ENCODE peak calls at places on chromosome 9, in nine cellular contexts. I, Q, D, Z, H, G, Y, E and N are unnamed samples.

GRCh38 chr9:81632599-81632998 is 56.7 kb downstream of the TLE1 start:
- DNase-seq in I (peak; percentile 78), Q (no peak), D (no peak), Z (no peak), H (peak; percentile 7), G (no peak), Y (no peak), E (no peak), N (peak; percentile 93)

GRCh38 chr9:104606202-104606601 is 775 bp upstream of the OR13C2 start:
- DNase-seq in I (no peak), Q (no peak), D (no peak), Z (no peak), H (no peak), G (no peak), Y (no peak), E (no peak), N (peak; percentile 2)

GRCh38 chr9:132804576-132805295 is 73.3 kb downstream of the AK8 start:
- DNase-seq in I (no peak), Q (no peak), D (no peak), Z (no peak), H (no peak), G (no peak), Y (no peak), E (no peak), N (no peak)

GRCh38 chr9:108675708-108676107 is 180.1 kb downstream of the ACTL7B start:
- DNase-seq in I (no peak), Q (no peak), D (no peak), Z (no peak), H (no peak), G (no peak), Y (no peak), E (no peak), N (no peak)

GRCh38 chr9:93664549-93665120 is 88.3 kb downstream of the PHF2 start:
- DNase-seq in I (no peak), Q (no peak), D (no peak), Z (no peak), H (no peak), G (no peak), Y (no peak), E (no peak), N (no peak)

GRCh38 chr9:131197160-131197911 is 72.0 kb downstream of the NUP214 start:
- DNase-seq in I (no peak), Q (no peak), D (no peak), Z (no peak), H (no peak), G (no peak), Y (no peak), E (no peak), N (no peak)

GRCh38 chr9:2764371-2764770 is 47.1 kb downstream of the KCNV2 start:
- DNase-seq in I (peak; percentile 12), Q (no peak), D (peak; percentile 27), Z (peak; percentile 13), H (no peak), G (peak; percentile 2), Y (no peak), E (no peak), N (peak; percentile 60)

GRCh38 chr9:27385606-27386005 is 88.7 kb upstream of the EQTN start:
- DNase-seq in I (no peak), Q (no peak), D (no peak), Z (no peak), H (no peak), G (no peak), Y (no peak), E (no peak), N (no peak)

GRCh38 chr9:93916358-93916757 is 38.8 kb downstream of the BARX1 start:
- DNase-seq in I (no peak), Q (no peak), D (no peak), Z (no peak), H (no peak), G (no peak), Y (no peak), E (no peak), N (no peak)

GRCh38 chr9:137452761-137453642 is 6.1 kb downstream of the NSMF start:
- DNase-seq in I (no peak), Q (no peak), D (no peak), Z (no peak), H (no peak), G (no peak), Y (no peak), E (no peak), N (no peak)

GRCh38 chr9:128899566-128900322 is 17.8 kb downstream of the LRRC8A start:
- DNase-seq in I (no peak), Q (no peak), D (no peak), Z (peak; percentile 55), H (peak; percentile 41), G (no peak), Y (no peak), E (no peak), N (no peak)

GRCh38 chr9:129783516-129784361 is 19.2 kb upstream of the TOR1B start:
- DNase-seq in I (peak; percentile 60), Q (peak; percentile 42), D (peak; percentile 80), Z (peak; percentile 75), H (peak; percentile 79), G (peak; percentile 61), Y (no peak), E (peak; percentile 46), N (peak; percentile 90)

GRCh38 chr9:31140316-31140715 is 1244.1 kb upstream of the ACO1 start:
- DNase-seq in I (no peak), Q (no peak), D (no peak), Z (peak; percentile 20), H (peak; percentile 51), G (no peak), Y (no peak), E (peak; percentile 6), N (peak; percentile 73)

GRCh38 chr9:123544007-123544827 is 188.2 kb downstream of the CRB2 start:
- DNase-seq in I (peak; percentile 10), Q (no peak), D (peak; percentile 45), Z (peak; percentile 40), H (peak; percentile 42), G (no peak), Y (no peak), E (peak; percentile 14), N (peak; percentile 71)

GRCh38 chr9:90975666-90976538 is 174.3 kb downstream of the SYK start:
- DNase-seq in I (no peak), Q (no peak), D (no peak), Z (no peak), H (no peak), G (no peak), Y (no peak), E (no peak), N (no peak)

GRCh38 chr9:120917285-120917684 is 9.3 kb downstream of the TRAF1 start:
- DNase-seq in I (no peak), Q (no peak), D (no peak), Z (no peak), H (no peak), G (no peak), Y (no peak), E (no peak), N (no peak)

GRCh38 chr9:72362680-72363139 is 2.3 kb downstream of the ZFAND5 start:
- DNase-seq in I (peak; percentile 74), Q (no peak), D (peak; percentile 88), Z (peak; percentile 77), H (peak; percentile 35), G (peak; percentile 6), Y (peak; percentile 36), E (peak; percentile 75), N (peak; percentile 95)

GRCh38 chr9:125540497-125540896 is 166.5 kb downstream of the MAPKAP1 start:
- DNase-seq in I (no peak), Q (no peak), D (no peak), Z (no peak), H (peak; percentile 81), G (no peak), Y (no peak), E (no peak), N (no peak)

GRCh38 chr9:125544474-125544873 is 162.5 kb downstream of the MAPKAP1 start:
- DNase-seq in I (no peak), Q (no peak), D (no peak), Z (no peak), H (no peak), G (no peak), Y (no peak), E (no peak), N (no peak)

GRCh38 chr9:125538092-125538473 is 168.9 kb downstream of the MAPKAP1 start:
- DNase-seq in I (peak; percentile 91), Q (no peak), D (peak; percentile 67), Z (no peak), H (peak; percentile 94), G (no peak), Y (no peak), E (peak; percentile 84), N (peak; percentile 95)

GRCh38 chr9:125544988-125545651 is 161.9 kb downstream of the MAPKAP1 start:
- DNase-seq in I (peak; percentile 46), Q (peak; percentile 88), D (peak; percentile 54), Z (no peak), H (peak; percentile 4), G (no peak), Y (no peak), E (no peak), N (peak; percentile 79)

GRCh38 chr9:125541840-125542243 is 165.2 kb downstream of the MAPKAP1 start:
- DNase-seq in I (no peak), Q (no peak), D (peak; percentile 81), Z (no peak), H (no peak), G (no peak), Y (no peak), E (no peak), N (no peak)
- H3K4me3 ChIP-seq in I (no peak overlapping the region), Q (no peak overlapping the region), D (no peak overlapping the region), Z (no peak overlapping the region), H (no peak overlapping the region), G (no peak overlapping the region), Y (no peak overlapping the region), E (no peak overlapping the region), N (no peak overlapping the region)

GRCh38 chr9:95725045-95725444 is 150.4 kb upstream of the ERCC6L2 start:
- DNase-seq in I (no peak), Q (no peak), D (no peak), Z (no peak), H (no peak), G (no peak), Y (no peak), E (peak; percentile 68), N (no peak)
- TF ChIP-seq CTCF in I (no peak), Q (no peak), D (no peak), Z (no peak), H (no peak), G (no peak), Y (no peak), E (peak; percentile 20), N (no peak)

GRCh38 chr9:83034587-83034986 is 28.4 kb downstream of the RASEF start:
- DNase-seq in I (peak; percentile 28), Q (peak; percentile 48), D (no peak), Z (no peak), H (peak; percentile 49), G (no peak), Y (no peak), E (no peak), N (peak; percentile 64)
- H3K4me3 ChIP-seq in I (no peak overlapping the region), Q (no peak overlapping the region), D (no peak overlapping the region), Z (no peak overlapping the region), H (no peak overlapping the region), G (no peak overlapping the region), Y (no peak overlapping the region), E (no peak overlapping the region), N (no peak overlapping the region)

DNA sequence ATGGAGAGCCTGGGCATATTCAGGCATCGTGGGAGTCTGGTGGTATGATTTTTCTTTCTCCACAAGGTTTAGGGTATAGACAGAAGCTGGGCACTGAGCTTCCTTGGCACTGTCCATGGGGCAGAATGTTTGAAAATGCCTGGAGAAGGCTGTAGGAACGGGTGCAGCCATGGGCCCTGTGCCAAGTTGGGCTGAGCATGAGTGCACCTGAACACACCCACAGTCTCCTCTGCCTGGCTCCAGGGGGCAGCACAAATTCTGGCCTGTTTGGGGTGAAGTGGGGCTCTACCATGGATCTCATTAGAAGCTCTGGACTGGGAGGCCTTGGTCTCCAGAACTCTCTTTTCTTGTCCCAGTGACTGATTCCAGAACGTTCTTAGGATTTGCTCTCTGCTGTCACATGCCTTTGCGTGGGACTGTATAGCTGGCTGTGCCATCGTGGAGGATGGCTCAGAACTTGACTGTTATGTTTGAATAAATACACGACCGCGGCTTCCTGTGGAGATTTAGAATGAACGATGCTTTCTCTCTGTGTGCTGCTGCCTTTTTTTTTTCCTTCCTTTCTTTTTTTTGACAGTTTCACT is 229.8 kb downstream of the FANCC start:
- DNase-seq in I (no peak), Q (no peak), D (no peak), Z (peak; percentile 15), H (peak; percentile 32), G (no peak), Y (no peak), E (no peak), N (peak; percentile 30)
- TF ChIP-seq CTCF in I (peak; percentile 46), Q (peak; percentile 20), D (no peak), Z (no peak), H (peak; percentile 48), G (no peak), Y (no peak), E (peak; percentile 44), N (peak; percentile 36)